ENCODE peak calls at places on chromosomes 5 and 9, in six cellular contexts. A is neural crest cell, S is AML-193, E is fibroblast of the conjunctiva, L is fibroblast of lung, K is adipocyte. V is an unnamed sample.

GRCh38 chr9:32839013-32839442 is 55.7 kb downstream of the TMEM215 start:
- DNase-seq in A (no peak), S (no peak), E (no peak), L (no peak), K (no peak), V (no peak)

GRCh38 chr9:87732756-87733155 is 6.8 kb downstream of the CTSL start:
- DNase-seq in A (no peak), S (no peak), E (no peak), L (no peak), K (no peak), V (no peak)

GRCh38 chr5:87536365-87536764 is 123.6 kb upstream of the CCNH start:
- DNase-seq in A (no peak), S (no peak), E (no peak), L (no peak), K (no peak), V (no peak)

GRCh38 chr5:158313027-158313738 is 454.2 kb upstream of the CLINT1 start:
- DNase-seq in A (no peak), S (no peak), E (no peak), L (no peak), K (no peak), V (no peak)

GRCh38 chr9:71662086-71662485 is 106.2 kb downstream of the CEMIP2 start:
- DNase-seq in A (no peak), S (no peak), E (no peak), L (no peak), K (no peak), V (no peak)

GRCh38 chr9:12723409-12724028 is 30.3 kb downstream of the TYRP1 start:
- DNase-seq in A (no peak), S (peak; percentile 25), E (peak; percentile 33), L (peak; percentile 67), K (peak; percentile 76), V (peak; percentile 65)

GRCh38 chr5:132464155-132464939 is 26.2 kb downstream of the IRF1 start:
- DNase-seq in A (no peak), S (no peak), E (no peak), L (no peak), K (peak; percentile 33), V (no peak)

GRCh38 chr5:52787600-52788504 is at the start of the genes ITGA1 and PELO:
- DNase-seq in A (peak; percentile 63), S (peak; percentile 50), E (peak; percentile 49), L (peak; percentile 88), K (peak; percentile 95), V (peak; percentile 80)

GRCh38 chr9:84101892-84102632 is 121.5 kb downstream of the RMI1 start:
- DNase-seq in A (peak; percentile 6), S (no peak), E (no peak), L (no peak), K (no peak), V (no peak)

GRCh38 chr9:117938086-117938485 is 233.9 kb downstream of the TLR4 start:
- DNase-seq in A (no peak), S (no peak), E (no peak), L (no peak), K (no peak), V (no peak)

GRCh38 chr5:61330341-61330878 is 1.6 kb upstream of the ZSWIM6 start:
- DNase-seq in A (no peak), S (no peak), E (no peak), L (peak; percentile 68), K (peak; percentile 72), V (peak; percentile 65)

GRCh38 chr5:619444-619843 is 7.3 kb downstream of the CEP72 start:
- DNase-seq in A (no peak), S (no peak), E (no peak), L (no peak), K (no peak), V (no peak)

GRCh38 chr5:26940981-26941380 is 97.4 kb downstream of the CDH9 start:
- DNase-seq in A (no peak), S (no peak), E (no peak), L (no peak), K (no peak), V (no peak)

GRCh38 chr5:161696992-161697391 is 11.5 kb downstream of the GABRA6 start:
- DNase-seq in A (no peak), S (no peak), E (no peak), L (no peak), K (no peak), V (no peak)

GRCh38 chr5:89289604-89290003 is 406.6 kb upstream of the MEF2C start:
- DNase-seq in A (no peak), S (no peak), E (no peak), L (no peak), K (peak; percentile 48), V (peak; percentile 44)

GRCh38 chr5:10762178-10762775 is 1.2 kb upstream of the DAP start:
- DNase-seq in A (no peak), S (peak; percentile 76), E (no peak), L (no peak), K (no peak), V (peak; percentile 35)

V was measured in fibroblast of the aortic adventitia.